ENCODE peak calls at places on chromosomes 4 and X, in nine cellular contexts. O is tibial nerve, Z is lower lobe of right lung, X is HCT116, W is H9, M is pancreas, H is psoas muscle, C is heart left ventricle, I is thoracic aorta. D is an unnamed sample. For H3K27me3, the result is how much of the 10 kb centered on the place peaks cover.

GRCh38 chrX:4225086-4225485 is 511.6 kb upstream of the PRKX start:
- DNase-seq in W (no peak), X (no peak), M (no peak), Z (no peak), H (no peak), O (no peak), C (no peak), I (no peak), D (no peak)

GRCh38 chr4:158793021-158793420 is 24.2 kb downstream of the FNIP2 start:
- DNase-seq in C (no peak), Z (no peak), O (no peak), X (no peak), H (no peak), W (no peak), M (no peak), I (no peak), D (no peak)

GRCh38 chrX:129227376-129227775 is 295.9 kb downstream of the SMARCA1 start:
- DNase-seq in O (no peak), X (no peak), I (no peak), C (no peak), Z (no peak), H (no peak), M (no peak), W (no peak), D (no peak)

GRCh38 chr4:8285976-8286718 is 16.6 kb downstream of the HTRA3 start:
- DNase-seq in M (peak), X (no peak), O (no peak), H (peak), Z (no peak), W (no peak), I (no peak), C (peak), D (no peak)

GRCh38 chrX:24956828-24957227 is 58.9 kb downstream of the ARX start:
- DNase-seq in X (no peak), O (no peak), H (no peak), Z (no peak), C (no peak), M (no peak), W (no peak), I (no peak), D (no peak)

GRCh38 chr4:153385784-153386183 is 41.3 kb downstream of the MND1 start:
- DNase-seq in O (no peak), I (no peak), H (no peak), W (no peak), M (no peak), X (no peak), C (no peak), Z (no peak), D (no peak)

GRCh38 chr4:5206391-5206790 is 155.1 kb downstream of the STK32B start:
- DNase-seq in O (peak), C (peak), I (no peak), M (no peak), W (no peak), X (peak), Z (no peak), H (peak), D (peak)

GRCh38 chrX:30488092-30488491 is 89.5 kb downstream of the TASL start:
- DNase-seq in H (no peak), M (no peak), O (no peak), W (no peak), C (no peak), X (peak), I (no peak), Z (no peak), D (no peak)

GRCh38 chrX:45154033-45154360 is 46.7 kb downstream of the DIPK2B start:
- DNase-seq in H (no peak), C (no peak), I (no peak), W (no peak), Z (no peak), M (no peak), X (no peak), O (no peak), D (peak)

GRCh38 chr4:1953335-1953734 is 55.4 kb downstream of the NELFA start:
- DNase-seq in C (no peak), X (no peak), I (no peak), W (no peak), O (no peak), Z (no peak), H (no peak), M (no peak), D (no peak)

GRCh38 chr4:2832309-2832980 is 11.2 kb upstream of the ADD1 start:
- DNase-seq in I (no peak), Z (peak), C (no peak), W (no peak), H (no peak), X (no peak), O (no peak), M (no peak), D (peak)

GRCh38 chr4:87849612-87850011 is 16.8 kb downstream of the MEPE start:
- DNase-seq in C (no peak), Z (no peak), W (no peak), H (no peak), I (no peak), X (no peak), M (no peak), O (no peak), D (no peak)

GRCh38 chr4:26000274-26000950 is 86.4 kb downstream of the SMIM20 start:
- DNase-seq in Z (no peak), M (no peak), O (no peak), H (no peak), W (no peak), I (no peak), C (no peak), X (no peak), D (no peak)

GRCh38 chrX:147848009-147848408 is 63.7 kb upstream of the FMR1 start:
- DNase-seq in I (no peak), M (no peak), O (no peak), H (no peak), C (no peak), Z (no peak), X (no peak), W (no peak), D (no peak)

GRCh38 chrX:118588715-118589114 is 93.1 kb downstream of the DOCK11 start:
- DNase-seq in Z (no peak), X (no peak), H (no peak), W (no peak), O (no peak), I (no peak), C (no peak), M (no peak), D (no peak)

GRCh38 chrX:16665089-16665488 is 15.1 kb downstream of the S100G start:
- DNase-seq in M (no peak), X (no peak), I (no peak), Z (no peak), W (no peak), C (no peak), O (no peak), H (no peak), D (no peak)

GRCh38 chr4:185096032-185096653 is 46.9 kb upstream of the SLC25A4 start:
- DNase-seq in Z (no peak), C (peak), O (peak), I (no peak), X (peak), W (no peak), M (no peak), H (no peak), D (no peak)

GRCh38 chr4:143186202-143186601 is 1.5 kb downstream of the USP38 start:
- DNase-seq in I (no peak), W (no peak), C (no peak), H (no peak), Z (no peak), M (no peak), X (no peak), O (no peak), D (no peak)

GRCh38 chr4:95556460-95556859 is 7.7 kb upstream of the UNC5C start:
- DNase-seq in H (no peak), W (no peak), C (no peak), X (peak), M (no peak), I (no peak), O (no peak), Z (no peak), D (no peak)

GRCh38 chr4:128031756-128032384 is 29.2 kb upstream of the LARP1B start:
- DNase-seq in M (no peak), C (no peak), X (no peak), Z (no peak), W (no peak), H (no peak), I (no peak), O (no peak), D (no peak)

GRCh38 chr4:36011381-36011780 is 232.9 kb downstream of the ARAP2 start:
- DNase-seq in O (no peak), I (no peak), M (no peak), Z (no peak), C (no peak), W (no peak), H (no peak), X (no peak), D (no peak)

GRCh38 chr4:59161249-59161648 is 2038.9 kb upstream of the ADGRL3 start:
- DNase-seq in I (no peak), M (no peak), X (no peak), Z (no peak), W (no peak), C (no peak), O (no peak), H (no peak), D (no peak)

GRCh38 chr4:165079476-165079875 is 25.8 kb downstream of the TRIM75 start:
- DNase-seq in H (peak), Z (no peak), O (no peak), C (peak), I (no peak), X (no peak), W (no peak), M (no peak), D (no peak)

GRCh38 chr4:45078201-45078600 is 351.8 kb upstream of the GNPDA2 start:
- DNase-seq in I (no peak), W (no peak), M (no peak), O (no peak), C (no peak), H (no peak), X (no peak), Z (no peak), D (no peak)

GRCh38 chr4:114286275-114286674 is 306.8 kb upstream of the ARSJ start:
- DNase-seq in O (no peak), H (no peak), Z (no peak), X (no peak), I (no peak), C (no peak), M (no peak), W (no peak), D (no peak)

GRCh38 chrX:18598413-18598812 is 73.5 kb downstream of the RS1 start:
- DNase-seq in I (no peak), X (no peak), C (no peak), W (no peak), O (no peak), M (no peak), Z (no peak), H (no peak), D (no peak)

GRCh38 chrX:118807151-118808017 is 16.2 kb upstream of the ZCCHC12 start:
- DNase-seq in W (peak), X (peak), I (no peak), C (peak), Z (no peak), O (peak), M (peak), H (peak), D (no peak)

GRCh38 chrX:143570747-143571146 is 53.5 kb upstream of the SPANXN3 start:
- DNase-seq in C (no peak), I (no peak), X (no peak), Z (no peak), H (no peak), W (no peak), M (no peak), O (no peak), D (no peak)

DNA sequence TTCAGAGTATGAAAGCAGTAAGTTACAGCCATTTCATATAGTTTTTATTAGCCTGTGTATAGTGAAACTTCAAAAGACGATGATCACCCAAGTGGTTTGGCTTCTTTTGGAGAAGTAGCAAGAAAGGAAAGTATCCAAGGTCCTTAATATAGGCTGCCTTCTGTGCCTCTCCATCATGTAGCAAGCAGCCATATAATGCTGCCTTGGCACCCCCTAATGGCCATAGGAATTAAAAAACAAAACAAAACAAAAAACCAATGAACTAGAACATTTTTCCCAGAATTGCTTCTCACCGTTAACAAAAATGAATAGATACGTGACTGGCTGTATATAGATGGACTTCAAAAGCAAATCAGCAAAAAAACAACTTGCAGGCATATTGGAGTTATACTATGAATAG is 18.9 kb downstream of the LAMP2 start:
- DNase-seq in H (no peak), O (no peak), M (no peak), Z (no peak), X (no peak), I (no peak), C (no peak), W (no peak), D (no peak)
- TF ChIP-seq CTCF in H (no peak), O (no peak), M (no peak), Z (peak), X (peak), I (no peak), C (peak), W (peak), D (peak)

GRCh38 chr4:37893164-37893563 is 2.3 kb downstream of the TBC1D1 start:
- DNase-seq in W (no peak), C (no peak), M (no peak), H (no peak), X (no peak), I (no peak), O (no peak), Z (no peak), D (no peak)

GRCh38 chr4:37889849-37890500 is 909 bp upstream of the TBC1D1 start:
- DNase-seq in H (no peak), I (no peak), Z (no peak), C (peak), O (no peak), X (no peak), M (peak), W (peak), D (no peak)

GRCh38 chr4:37892641-37893040 is 1.8 kb downstream of the TBC1D1 start:
- DNase-seq in Z (peak), C (no peak), O (no peak), M (no peak), W (no peak), X (no peak), I (no peak), H (no peak), D (no peak)

GRCh38 chr4:37890501-37891220 is at the start of gene TBC1D1:
- DNase-seq in H (peak), I (no peak), O (peak), Z (peak), C (peak), W (peak), X (no peak), M (peak), D (peak)

DNA sequence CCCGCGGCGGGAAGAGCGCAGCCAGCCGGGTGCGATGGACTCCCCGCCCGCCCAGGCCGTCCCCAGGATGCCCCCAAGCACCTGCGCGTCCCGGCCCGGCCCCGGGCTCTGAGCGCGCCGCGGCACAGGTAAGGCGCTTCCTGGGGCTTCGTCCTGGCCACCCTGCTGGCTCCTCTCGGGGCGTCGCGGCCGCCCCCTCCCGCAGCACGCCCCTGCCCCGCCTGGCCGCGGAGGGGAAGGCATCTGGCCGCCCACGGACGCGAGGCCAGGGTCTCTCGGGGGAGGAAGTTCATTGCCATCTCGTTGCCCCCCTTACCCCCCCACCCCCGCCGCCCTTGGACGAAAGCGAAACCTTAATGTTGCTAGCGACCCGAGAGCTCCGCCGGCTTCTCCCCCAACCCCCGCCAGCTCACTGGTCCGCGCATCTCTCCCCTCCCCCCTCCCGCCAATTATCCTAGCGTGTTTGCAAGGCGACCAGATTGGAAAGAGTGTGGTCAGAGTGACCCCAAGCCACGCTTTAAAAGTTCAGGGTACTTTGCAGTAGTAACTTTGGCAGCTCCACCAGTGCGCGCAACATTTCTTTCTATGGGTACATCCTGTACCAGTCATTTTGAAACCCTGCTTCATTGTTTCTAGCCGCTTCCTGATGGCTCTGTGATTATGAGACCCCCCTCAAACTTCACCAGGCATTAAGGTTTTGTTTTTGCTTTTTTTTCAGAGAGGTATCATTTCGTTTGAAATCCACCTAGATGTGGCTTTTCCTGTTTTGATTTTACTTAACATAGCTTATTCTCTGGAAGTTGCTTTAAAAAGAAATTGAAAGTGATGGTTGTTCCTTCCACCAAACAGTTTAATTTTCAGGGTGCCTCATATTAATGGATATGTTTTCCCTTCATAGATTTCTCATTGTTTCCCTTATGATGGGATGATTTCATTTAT is 606 bp downstream of the TBC1D1 start:
- DNase-seq in O (peak), I (no peak), M (no peak), Z (peak), W (peak), C (peak), X (no peak), H (no peak), D (no peak)
- H3K27me3 ChIP-seq in O (under half), I (under half), M (under half), Z (under half), W (under half), C (under half), X (under half), H (under half), D (under half)

DNA sequence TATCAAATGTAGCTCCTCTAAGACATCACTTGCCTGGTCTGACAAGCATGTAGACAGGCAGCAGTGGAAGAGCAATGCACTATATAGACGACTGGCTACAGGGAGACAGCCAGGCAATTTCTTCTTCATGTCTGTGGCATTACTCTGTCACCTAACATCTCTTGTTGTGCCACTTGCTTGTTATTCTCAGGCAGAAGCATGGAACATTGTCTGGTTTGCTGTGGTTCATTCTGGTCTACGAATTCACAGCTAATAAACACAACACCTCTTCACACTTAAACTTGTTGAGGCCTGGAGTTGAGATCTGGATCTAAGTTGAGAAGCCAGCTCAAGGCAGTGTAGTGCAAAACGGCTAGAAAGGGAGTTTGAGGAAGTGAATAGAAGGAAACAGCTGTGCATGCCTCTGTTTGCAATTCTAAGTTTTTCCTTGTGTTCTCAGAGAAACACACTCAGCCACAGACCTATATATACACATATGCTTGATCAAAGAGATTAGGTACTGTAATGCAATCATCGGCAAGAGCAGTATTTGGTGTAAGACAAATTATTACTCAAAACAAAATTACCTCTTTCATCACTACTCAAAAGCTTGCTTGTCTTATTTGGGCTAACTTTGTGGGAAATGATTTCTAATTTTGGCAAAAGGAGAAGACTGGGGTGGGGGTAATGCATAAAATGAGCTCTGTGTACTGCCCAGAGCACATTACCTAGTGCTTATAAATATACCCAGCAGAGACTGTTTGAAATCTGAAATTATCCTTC is 243.8 kb downstream of the PPP3CA start:
- DNase-seq in I (no peak), C (no peak), X (no peak), M (no peak), O (no peak), W (no peak), Z (no peak), H (no peak), D (no peak)
- H3K27ac ChIP-seq in I (peak), C (no peak), X (peak), M (no peak), O (peak), W (no peak), Z (no peak), H (no peak), D (peak)

DNA sequence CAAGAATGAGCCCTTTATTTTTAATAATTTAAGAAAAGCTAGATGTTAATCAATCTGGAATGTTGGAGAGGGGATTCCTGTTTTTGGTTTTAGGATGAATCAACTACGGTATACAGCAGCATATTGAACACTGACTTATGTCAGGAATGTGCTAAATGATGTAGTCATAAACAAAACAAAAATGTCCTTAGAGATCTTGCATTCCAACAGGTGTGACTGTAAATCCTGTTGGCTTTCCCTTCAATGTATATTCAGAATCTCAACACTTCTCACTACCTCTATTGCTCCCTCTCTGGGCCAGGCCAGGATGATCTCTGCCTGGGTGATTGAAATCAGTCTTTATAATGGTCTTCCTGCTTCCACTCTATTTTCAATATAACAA is 37.8 kb upstream of the BDH2 start:
- DNase-seq in C (no peak), H (no peak), W (no peak), M (no peak), I (no peak), X (no peak), O (no peak), Z (no peak), D (no peak)
- TF ChIP-seq CTCF in C (no peak), H (no peak), W (no peak), M (no peak), I (no peak), X (no peak), O (no peak), Z (no peak), D (no peak)

DNA sequence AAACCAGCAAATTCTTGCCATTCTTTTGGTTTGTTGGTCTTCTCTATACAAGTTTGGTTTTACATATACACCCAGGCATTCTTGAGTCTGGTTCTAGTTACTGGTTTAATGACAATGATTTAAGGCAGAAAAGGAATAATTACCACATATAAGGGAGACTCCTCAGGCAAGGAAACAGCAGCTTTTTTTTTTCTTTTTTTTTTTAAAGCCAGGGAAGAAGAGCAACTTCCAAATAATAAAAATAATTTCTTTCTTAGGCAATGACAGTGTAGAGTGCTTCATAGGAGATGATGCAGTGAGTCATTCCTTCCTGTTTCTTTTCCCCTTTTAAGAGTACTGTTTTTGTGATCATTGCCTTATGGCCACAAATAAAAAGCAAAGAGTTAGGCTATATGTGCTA is 289.7 kb downstream of the DKK2 start:
- DNase-seq in O (no peak), I (no peak), C (no peak), M (no peak), W (no peak), X (no peak), Z (no peak), H (no peak), D (no peak)
- H3K27me3 ChIP-seq in O (under half), I (under half), C (under half), M (under half), W (under half), X (under half), Z (under half), H (under half), D (under half)

GRCh38 chrX:123924181-123924580 is 37.3 kb upstream of the STAG2 start:
- DNase-seq in O (no peak), C (no peak), Z (no peak), W (peak), X (no peak), H (no peak), I (no peak), M (no peak), D (no peak)

GRCh38 chrX:123923211-123923610 is 38.3 kb upstream of the STAG2 start:
- DNase-seq in W (no peak), M (no peak), C (no peak), I (no peak), Z (no peak), H (no peak), X (no peak), O (no peak), D (no peak)

GRCh38 chrX:123917069-123917468 is 44.4 kb upstream of the STAG2 start:
- DNase-seq in O (no peak), H (no peak), C (no peak), Z (no peak), M (no peak), W (no peak), I (no peak), X (no peak), D (no peak)

GRCh38 chrX:123920065-123920785 is 41.3 kb upstream of the STAG2 start:
- DNase-seq in C (no peak), X (no peak), H (no peak), W (no peak), Z (no peak), M (no peak), I (no peak), O (no peak), D (no peak)

GRCh38 chrX:123918106-123918721 is 43.3 kb upstream of the STAG2 start:
- DNase-seq in Z (no peak), W (no peak), I (no peak), X (no peak), C (no peak), O (no peak), M (no peak), H (no peak), D (no peak)
- H3K27ac ChIP-seq in Z (no peak), W (no peak), I (no peak), X (no peak), C (no peak), O (no peak), M (no peak), H (no peak), D (no peak)

D was measured in dorsolateral prefrontal cortex.